ENCODE peak calls at places on chromosomes 6 and 20, in four cellular contexts. One of them, this sample, is unnamed. For H3K27me3, the result is how much of the 10 kb centered on the place peaks cover.

GRCh38 chr6:46626228-46626909 is 26.2 kb downstream of the CYP39A1 start:
- DNase-seq in BJ: peak
- DNase-seq in cardiac muscle cell: peak
- DNase-seq in esophagus squamous epithelium: no peak
- DNase-seq in this sample: no peak

GRCh38 chr6:164013480-164014208 is 599.1 kb downstream of the QKI start:
- DNase-seq in cardiac muscle cell: no peak
- DNase-seq in esophagus squamous epithelium: no peak
- DNase-seq in BJ: no peak
- DNase-seq in this sample: no peak

GRCh38 chr6:120875900-120876299 is 458.4 kb downstream of the TBC1D32 start:
- DNase-seq in cardiac muscle cell: no peak
- DNase-seq in BJ: no peak
- DNase-seq in esophagus squamous epithelium: no peak
- DNase-seq in this sample: no peak

GRCh38 chr6:170374571-170375444 is 68.2 kb downstream of the FAM120B start:
- DNase-seq in esophagus squamous epithelium: no peak
- DNase-seq in BJ: no peak
- DNase-seq in cardiac muscle cell: no peak
- DNase-seq in this sample: no peak

GRCh38 chr20:22232473-22232872 is 351.9 kb downstream of the FOXA2 start:
- DNase-seq in esophagus squamous epithelium: no peak
- DNase-seq in cardiac muscle cell: no peak
- DNase-seq in BJ: no peak
- DNase-seq in this sample: no peak

GRCh38 chr6:29763491-29764289 is 40.5 kb downstream of the HLA-F start:
- DNase-seq in cardiac muscle cell: no peak
- DNase-seq in esophagus squamous epithelium: no peak
- DNase-seq in BJ: peak
- DNase-seq in this sample: no peak

GRCh38 chr20:61324906-61325305 is 72.8 kb downstream of the CDH4 start:
- DNase-seq in cardiac muscle cell: no peak
- DNase-seq in esophagus squamous epithelium: no peak
- DNase-seq in BJ: no peak
- DNase-seq in this sample: no peak

GRCh38 chr6:35311390-35312075 is 13.9 kb downstream of the DEF6 start:
- DNase-seq in cardiac muscle cell: no peak
- DNase-seq in esophagus squamous epithelium: no peak
- DNase-seq in BJ: no peak
- DNase-seq in this sample: no peak

GRCh38 chr6:24004062-24004461 is 122.0 kb upstream of the NRSN1 start:
- DNase-seq in esophagus squamous epithelium: no peak
- DNase-seq in cardiac muscle cell: no peak
- DNase-seq in BJ: no peak
- DNase-seq in this sample: no peak

GRCh38 chr20:47125553-47126373 is 230.7 kb downstream of the ZMYND8 start:
- DNase-seq in cardiac muscle cell: peak
- DNase-seq in BJ: no peak
- DNase-seq in esophagus squamous epithelium: no peak
- DNase-seq in this sample: peak

GRCh38 chr20:33858666-33859065 is 47.5 kb downstream of the CHMP4B start:
- DNase-seq in BJ: no peak
- DNase-seq in cardiac muscle cell: no peak
- DNase-seq in esophagus squamous epithelium: no peak
- DNase-seq in this sample: no peak

GRCh38 chr6:31057426-31058003 is 47.2 kb downstream of the MUC22 start:
- DNase-seq in cardiac muscle cell: no peak
- DNase-seq in BJ: no peak
- DNase-seq in esophagus squamous epithelium: no peak
- DNase-seq in this sample: no peak

GRCh38 chr6:117840541-117840983 is 66.5 kb upstream of the SLC35F1 start:
- DNase-seq in cardiac muscle cell: peak
- DNase-seq in esophagus squamous epithelium: no peak
- DNase-seq in BJ: no peak
- DNase-seq in this sample: peak

GRCh38 chr6:82257088-82257774 is 9.7 kb upstream of the IBTK start:
- DNase-seq in BJ: no peak
- DNase-seq in cardiac muscle cell: no peak
- DNase-seq in esophagus squamous epithelium: no peak
- DNase-seq in this sample: no peak

GRCh38 chr20:823326-823902 is 10.1 kb upstream of the FAM110A start:
- DNase-seq in BJ: no peak
- DNase-seq in esophagus squamous epithelium: no peak
- DNase-seq in cardiac muscle cell: no peak
- DNase-seq in this sample: no peak

GRCh38 chr6:20740088-20740487 is 205.8 kb downstream of the CDKAL1 start:
- DNase-seq in esophagus squamous epithelium: no peak
- DNase-seq in cardiac muscle cell: no peak
- DNase-seq in BJ: no peak
- DNase-seq in this sample: no peak

GRCh38 chr20:53736757-53737403 is 143.2 kb upstream of the ZNF217 start:
- DNase-seq in BJ: no peak
- DNase-seq in esophagus squamous epithelium: no peak
- DNase-seq in cardiac muscle cell: no peak
- DNase-seq in this sample: peak

GRCh38 chr6:9851541-9852380 is 563.1 kb downstream of the TFAP2A start:
- DNase-seq in BJ: no peak
- DNase-seq in esophagus squamous epithelium: no peak
- DNase-seq in cardiac muscle cell: no peak
- DNase-seq in this sample: peak

GRCh38 chr6:151391021-151391470 is 313 bp downstream of the ZBTB2 start:
- DNase-seq in cardiac muscle cell: peak
- DNase-seq in esophagus squamous epithelium: no peak
- DNase-seq in BJ: no peak
- DNase-seq in this sample: peak

GRCh38 chr6:155100087-155100486 is 105.0 kb downstream of the TIAM2 start:
- DNase-seq in BJ: no peak
- DNase-seq in cardiac muscle cell: no peak
- DNase-seq in esophagus squamous epithelium: no peak
- DNase-seq in this sample: no peak

GRCh38 chr20:51084598-51084997 is 61.7 kb upstream of the KCNG1 start:
- DNase-seq in esophagus squamous epithelium: no peak
- DNase-seq in cardiac muscle cell: no peak
- DNase-seq in BJ: no peak
- DNase-seq in this sample: no peak

GRCh38 chr6:128666405-128666804 is 146.0 kb upstream of the PTPRK start:
- DNase-seq in cardiac muscle cell: no peak
- DNase-seq in esophagus squamous epithelium: no peak
- DNase-seq in BJ: no peak
- DNase-seq in this sample: no peak
- H3K4me3 ChIP-seq in cardiac muscle cell: no peak
- H3K4me3 ChIP-seq in esophagus squamous epithelium: no peak
- H3K4me3 ChIP-seq in BJ: no peak
- H3K4me3 ChIP-seq in this sample: no peak

GRCh38 chr6:19327246-19327645 is 509.9 kb upstream of the ID4 start:
- DNase-seq in esophagus squamous epithelium: no peak
- DNase-seq in cardiac muscle cell: no peak
- DNase-seq in BJ: no peak
- DNase-seq in this sample: no peak

GRCh38 chr6:19320066-19320465 is 517.1 kb upstream of the ID4 start:
- DNase-seq in esophagus squamous epithelium: no peak
- DNase-seq in cardiac muscle cell: no peak
- DNase-seq in BJ: no peak
- DNase-seq in this sample: no peak

GRCh38 chr6:19325335-19325789 is 511.8 kb upstream of the ID4 start:
- DNase-seq in cardiac muscle cell: no peak
- DNase-seq in esophagus squamous epithelium: no peak
- DNase-seq in BJ: peak
- DNase-seq in this sample: no peak

GRCh38 chr6:19319005-19319404 is 518.2 kb upstream of the ID4 start:
- DNase-seq in BJ: no peak
- DNase-seq in esophagus squamous epithelium: no peak
- DNase-seq in cardiac muscle cell: no peak
- DNase-seq in this sample: no peak

GRCh38 chr6:19322691-19323470 is 514.3 kb upstream of the ID4 start:
- DNase-seq in esophagus squamous epithelium: no peak
- DNase-seq in cardiac muscle cell: no peak
- DNase-seq in BJ: peak
- DNase-seq in this sample: no peak
- TF ChIP-seq CTCF in esophagus squamous epithelium: no peak
- TF ChIP-seq CTCF in cardiac muscle cell: peak
- TF ChIP-seq CTCF in BJ: peak
- TF ChIP-seq CTCF in this sample: no peak

DNA sequence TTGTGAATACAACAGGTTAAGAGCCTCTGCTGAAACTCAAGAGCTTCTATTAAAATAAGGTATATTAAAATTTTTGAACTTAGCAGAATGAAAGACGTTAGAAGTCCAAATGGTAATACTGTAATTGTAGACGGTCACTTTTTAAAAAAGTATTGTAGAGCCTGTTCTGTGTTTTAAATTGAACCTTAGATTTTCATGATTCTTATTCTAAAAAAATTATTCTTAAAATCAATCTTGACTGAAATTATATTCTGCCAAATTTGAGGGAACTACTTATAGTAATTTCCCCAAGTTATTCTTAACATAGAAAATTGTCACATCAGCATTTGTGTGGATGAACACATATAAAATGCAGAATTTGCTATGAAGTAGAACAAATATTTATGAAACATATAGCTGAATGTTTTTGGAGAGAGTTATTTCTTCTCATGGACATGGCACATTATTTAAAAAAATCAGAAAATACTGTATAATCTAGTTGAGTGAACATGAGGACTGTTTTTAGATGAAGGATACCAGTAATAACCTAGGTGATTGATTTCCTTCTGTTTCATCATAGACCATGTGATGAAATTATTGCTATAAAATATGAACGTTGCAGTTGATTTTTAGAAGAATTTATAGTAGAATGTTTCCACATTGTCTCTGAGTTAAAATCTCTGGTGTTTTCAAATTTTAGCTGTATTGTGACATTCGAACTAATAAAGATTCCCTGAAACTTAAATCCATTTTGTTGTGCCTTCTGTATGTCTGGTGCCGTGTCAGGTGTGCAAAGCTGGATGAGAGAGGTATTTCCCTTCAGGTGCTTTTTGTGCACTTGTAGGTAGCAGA is 2.8 kb downstream of the TBPL1 start:
- DNase-seq in BJ: no peak
- DNase-seq in esophagus squamous epithelium: no peak
- DNase-seq in cardiac muscle cell: no peak
- DNase-seq in this sample: no peak
- H3K27me3 ChIP-seq in BJ: under half
- H3K27me3 ChIP-seq in esophagus squamous epithelium: under half
- H3K27me3 ChIP-seq in cardiac muscle cell: under half
- H3K27me3 ChIP-seq in this sample: under half

GRCh38 chr20:57685134-57685851 is 24.5 kb downstream of the PMEPA1 start:
- DNase-seq in cardiac muscle cell: no peak
- DNase-seq in BJ: no peak
- DNase-seq in esophagus squamous epithelium: no peak
- DNase-seq in this sample: no peak

GRCh38 chr20:57683876-57684275 is 25.9 kb downstream of the PMEPA1 start:
- DNase-seq in cardiac muscle cell: no peak
- DNase-seq in BJ: no peak
- DNase-seq in esophagus squamous epithelium: no peak
- DNase-seq in this sample: no peak

GRCh38 chr20:57680131-57680716 is 29.6 kb downstream of the PMEPA1 start:
- DNase-seq in esophagus squamous epithelium: no peak
- DNase-seq in BJ: no peak
- DNase-seq in cardiac muscle cell: peak
- DNase-seq in this sample: no peak

GRCh38 chr20:57680934-57681914 is 28.6 kb downstream of the PMEPA1 start:
- DNase-seq in cardiac muscle cell: no peak
- DNase-seq in BJ: no peak
- DNase-seq in esophagus squamous epithelium: no peak
- DNase-seq in this sample: no peak

DNA sequence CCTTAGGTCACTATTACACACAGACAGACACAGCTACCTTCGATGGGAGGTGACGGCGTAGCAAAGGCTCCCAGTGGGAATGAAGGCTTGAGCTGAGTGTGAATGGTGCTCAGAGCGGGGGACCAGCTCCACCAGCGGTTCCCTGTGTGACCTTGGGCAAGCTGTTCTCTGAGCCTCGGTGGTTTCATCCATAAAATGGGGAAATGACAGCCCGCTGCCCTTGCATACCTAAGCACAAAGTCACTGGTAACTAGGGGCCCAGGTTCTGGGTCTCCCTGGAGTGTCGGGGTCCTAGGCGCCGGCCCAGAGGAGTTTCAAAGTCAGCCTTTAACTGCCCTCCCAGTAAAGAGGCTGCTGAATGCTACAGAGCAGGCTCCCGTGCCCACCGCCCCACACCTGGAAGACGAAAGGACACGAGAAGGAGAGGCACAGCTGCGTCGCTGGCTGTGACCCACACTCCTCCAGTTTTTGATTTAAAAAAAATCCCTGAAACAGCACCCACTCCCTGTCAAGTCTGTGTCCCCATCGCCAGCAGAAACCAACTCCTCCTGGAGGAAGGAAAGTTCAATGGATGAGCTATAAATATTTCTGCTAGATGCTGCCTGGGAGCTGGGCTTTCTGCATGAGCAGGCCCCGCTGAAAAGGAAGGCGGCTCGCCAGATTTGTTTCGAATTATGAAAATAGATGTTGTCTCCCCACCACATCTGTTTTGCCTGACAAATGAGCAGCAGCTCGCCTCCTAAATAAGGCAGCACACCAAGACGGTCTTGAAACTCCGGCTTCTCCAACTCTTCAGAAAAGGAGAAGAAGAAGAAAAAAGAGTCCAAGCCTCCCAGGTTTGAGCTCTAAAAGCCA is 27.4 kb downstream of the PMEPA1 start:
- DNase-seq in cardiac muscle cell: no peak
- DNase-seq in esophagus squamous epithelium: no peak
- DNase-seq in BJ: no peak
- DNase-seq in this sample: no peak
- H3K4me3 ChIP-seq in cardiac muscle cell: no peak
- H3K4me3 ChIP-seq in esophagus squamous epithelium: no peak
- H3K4me3 ChIP-seq in BJ: no peak
- H3K4me3 ChIP-seq in this sample: no peak

DNA sequence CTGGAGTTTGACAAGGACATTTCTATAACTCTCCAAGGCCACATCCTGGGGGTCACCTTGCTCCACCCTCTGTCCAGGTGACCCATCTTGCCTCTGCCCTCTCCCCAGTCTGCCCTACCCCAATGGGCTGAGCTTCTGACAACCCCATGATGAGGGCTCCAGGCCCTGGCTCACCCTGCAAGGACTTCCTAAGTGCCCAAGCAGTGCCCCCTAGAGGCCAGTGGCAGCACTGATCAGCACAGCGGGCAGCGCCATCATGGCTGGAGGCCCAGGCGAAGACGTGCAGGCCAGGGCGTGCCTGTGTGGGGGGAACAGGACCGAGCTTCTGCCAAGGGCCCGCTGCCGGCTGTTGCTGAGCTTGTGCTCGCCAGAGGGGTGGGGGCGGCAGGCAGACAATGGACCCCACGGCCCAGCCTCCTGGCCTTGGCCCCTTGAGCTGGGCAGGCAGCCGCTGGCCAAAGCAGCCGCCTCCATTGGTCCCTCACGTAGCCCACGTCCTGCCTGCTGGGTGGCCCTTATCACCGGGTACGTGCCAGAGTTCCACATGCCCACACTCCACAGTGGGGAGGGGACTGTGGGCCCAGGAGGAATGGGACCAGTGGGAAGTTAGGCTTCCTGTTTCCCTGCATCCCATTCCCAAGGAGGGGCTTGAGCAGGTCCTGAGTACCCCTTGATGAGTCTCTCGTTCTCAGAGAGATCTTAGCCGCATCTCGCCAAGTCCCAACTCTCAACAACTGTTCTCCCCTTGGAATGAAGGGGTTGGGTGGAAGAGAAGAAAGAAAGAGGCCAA is 64.3 kb downstream of the MRPL14 start:
- DNase-seq in cardiac muscle cell: no peak
- DNase-seq in esophagus squamous epithelium: no peak
- DNase-seq in BJ: no peak
- DNase-seq in this sample: peak
- TF ChIP-seq CTCF in cardiac muscle cell: peak
- TF ChIP-seq CTCF in esophagus squamous epithelium: peak
- TF ChIP-seq CTCF in BJ: peak
- TF ChIP-seq CTCF in this sample: peak

GRCh38 chr20:64189986-64190385 is 25.7 kb downstream of the MYT1 start:
- DNase-seq in esophagus squamous epithelium: no peak
- DNase-seq in cardiac muscle cell: no peak
- DNase-seq in BJ: no peak
- DNase-seq in this sample: no peak
- H3K27me3 ChIP-seq in esophagus squamous epithelium: under half
- H3K27me3 ChIP-seq in cardiac muscle cell: under half
- H3K27me3 ChIP-seq in BJ: under half
- H3K27me3 ChIP-seq in this sample: under half